ENCODE peak calls at places on chromosomes 16 and 17, in seven cellular contexts. V is fibroblast of pulmonary artery; L is iPS DF 6.9; D is activated effector memory CD4-positive, alpha-beta T cell treated with Interleukin-2 at 50 U/mL for 16 hours; F is cortex of kidney; N is cardiac septum; W is HAP-1. U is an unnamed sample.

GRCh38 chr17:67479119-67479517 is 102.0 kb downstream of the PITPNC1 start:
- DNase-seq in V (no peak), L (no peak), D (no peak), F (no peak), N (no peak), W (no peak), U (no peak)

GRCh38 chr17:34703533-34703932 is 124.2 kb downstream of the TMEM132E start:
- DNase-seq in V (peak), L (peak), D (no peak), F (no peak), N (no peak), W (peak), U (no peak)

GRCh38 chr16:89210904-89211515 is 6.5 kb upstream of the ZNF778 start:
- DNase-seq in V (no peak), L (no peak), D (no peak), F (no peak), N (no peak), W (no peak), U (no peak)

GRCh38 chr17:56545056-56545455 is 48.4 kb upstream of the NOG start:
- DNase-seq in V (no peak), L (no peak), D (no peak), F (no peak), N (no peak), W (no peak), U (no peak)

GRCh38 chr16:12320298-12320706 is 343.8 kb downstream of the SNX29 start:
- DNase-seq in V (peak), L (no peak), D (no peak), F (no peak), N (no peak), W (no peak), U (no peak)

GRCh38 chr16:86498661-86499493 is 11.4 kb upstream of the FOXF1 start:
- DNase-seq in V (peak), L (no peak), D (no peak), F (no peak), N (no peak), W (no peak), U (no peak)

GRCh38 chr16:5461574-5461973 is 364.0 kb upstream of the EEF2KMT start:
- DNase-seq in V (no peak), L (no peak), D (no peak), F (no peak), N (no peak), W (no peak), U (no peak)

GRCh38 chr16:1712791-1713261 is 6.8 kb downstream of the MAPK8IP3 start:
- DNase-seq in V (no peak), L (no peak), D (no peak), F (no peak), N (no peak), W (no peak), U (no peak)

GRCh38 chr16:89581861-89582563 is 6.5 kb downstream of the CPNE7 start:
- DNase-seq in V (peak), L (no peak), D (no peak), F (no peak), N (no peak), W (no peak), U (no peak)

GRCh38 chr17:59501690-59502089 is 63.7 kb upstream of the DHX40 start:
- DNase-seq in V (no peak), L (no peak), D (no peak), F (no peak), N (no peak), W (no peak), U (no peak)

GRCh38 chr17:38435795-38436194 is 7.5 kb downstream of the ARHGAP23 start:
- DNase-seq in V (no peak), L (no peak), D (no peak), F (no peak), N (no peak), W (no peak), U (no peak)

GRCh38 chr16:8946544-8946943 is 17.2 kb downstream of the USP7 start:
- DNase-seq in V (no peak), L (no peak), D (no peak), F (no peak), N (no peak), W (no peak), U (no peak)

GRCh38 chr17:45170280-45170975 is 8.8 kb downstream of the HEXIM2 start:
- DNase-seq in V (no peak), L (no peak), D (no peak), F (no peak), N (peak), W (no peak), U (no peak)

GRCh38 chr16:74325331-74325730 is 28.7 kb downstream of the PSMD7 start:
- DNase-seq in V (no peak), L (no peak), D (no peak), F (no peak), N (no peak), W (no peak), U (no peak)

GRCh38 chr17:1830288-1830687 is 483 bp downstream of the RPA1 start:
- DNase-seq in V (no peak), L (no peak), D (peak), F (no peak), N (no peak), W (peak), U (no peak)

GRCh38 chr17:32755045-32755805 is 121.7 kb downstream of the MYO1D start:
- DNase-seq in V (peak), L (no peak), D (no peak), F (no peak), N (no peak), W (peak), U (no peak)

GRCh38 chr16:89138843-89139520 is 32.6 kb upstream of the CDH15 start:
- DNase-seq in V (no peak), L (no peak), D (no peak), F (no peak), N (no peak), W (no peak), U (no peak)

GRCh38 chr17:8502100-8502499 is 66.4 kb downstream of the NDEL1 start:
- DNase-seq in V (no peak), L (no peak), D (no peak), F (no peak), N (no peak), W (no peak), U (no peak)

GRCh38 chr16:68311316-68311620 is 449 bp downstream of the PRMT7 start:
- DNase-seq in V (no peak), L (no peak), D (no peak), F (no peak), N (no peak), W (peak), U (no peak)

U was measured in coronary artery.